ENCODE peak calls at places on chromosomes 1 and 21, in four cellular contexts. A is tibial artery, T is H9, J is AG04450. N is an unnamed sample.

GRCh38 chr21:43335119-43335518 is 91.8 kb downstream of the SIK1 start:
- DNase-seq in A (no peak), J (no peak), T (no peak), N (no peak)

GRCh38 chr1:186059311-186059710 is 315.7 kb downstream of the TPR start:
- DNase-seq in A (no peak), J (no peak), T (no peak), N (no peak)

GRCh38 chr21:46097826-46098286 is at the start of gene COL6A2:
- DNase-seq in A (peak; percentile 88), J (no peak), T (peak; percentile 78), N (no peak)

GRCh38 chr1:2468540-2468939 is 7.5 kb upstream of the PLCH2 start:
- DNase-seq in J (no peak), T (no peak), A (no peak), N (no peak)

GRCh38 chr1:23525558-23526174 is 5.4 kb downstream of the E2F2 start:
- DNase-seq in T (no peak), A (no peak), J (no peak), N (no peak)

GRCh38 chr1:207861442-207862177 is 49.3 kb downstream of the CD34 start:
- DNase-seq in J (no peak), A (no peak), T (no peak), N (no peak)

GRCh38 chr1:33119050-33119449 is 38.1 kb downstream of the AZIN2 start:
- DNase-seq in J (no peak), T (no peak), A (no peak), N (no peak)

GRCh38 chr1:71464016-71464415 is 383.2 kb upstream of the ZRANB2 start:
- DNase-seq in A (no peak), T (no peak), J (no peak), N (no peak)

GRCh38 chr1:168135116-168135981 is 1.4 kb downstream of the GPR161 start:
- DNase-seq in A (no peak), J (no peak), T (peak; percentile 39), N (no peak)

GRCh38 chr1:27397749-27398148 is 5.3 kb downstream of the GPR3 start:
- DNase-seq in A (no peak), J (no peak), T (no peak), N (no peak)

GRCh38 chr1:67861856-67862516 is 28.7 kb upstream of the GNG12 start:
- DNase-seq in T (no peak), J (no peak), A (no peak), N (no peak)

GRCh38 chr1:53326598-53327182 is 1.2 kb downstream of the LRP8 start:
- DNase-seq in A (no peak), J (no peak), T (peak; percentile 49), N (no peak)

GRCh38 chr1:100860397-100860991 is 34.1 kb downstream of the EXTL2 start:
- DNase-seq in A (no peak), J (no peak), T (no peak), N (no peak)

GRCh38 chr1:206898089-206898908 is 1.1 kb downstream of the IL24 start:
- DNase-seq in A (no peak), T (no peak), J (no peak), N (no peak)

GRCh38 chr1:243842978-243843490 is 7.0 kb downstream of the AKT3 start:
- DNase-seq in A (no peak), J (peak; percentile 55), T (no peak), N (peak; percentile 26)

GRCh38 chr1:233113713-233114028 is 163.3 kb downstream of the NTPCR start:
- DNase-seq in J (no peak), T (no peak), A (no peak), N (no peak)

GRCh38 chr1:28313710-28314510 is 14.9 kb upstream of the MED18 start:
- DNase-seq in J (peak; percentile 24), A (no peak), T (no peak), N (no peak)

GRCh38 chr1:113057006-113057405 is 16.0 kb upstream of the LRIG2 start:
- DNase-seq in A (no peak), T (peak; percentile 51), J (no peak), N (no peak)

GRCh38 chr1:226132731-226133503 is 53.6 kb downstream of the ACBD3 start:
- DNase-seq in J (no peak), A (no peak), T (no peak), N (no peak)

GRCh38 chr1:148166558-148167492 is 14.7 kb upstream of the NBPF11 start:
- DNase-seq in A (no peak), T (no peak), J (no peak), N (no peak)

GRCh38 chr21:33127154-33127893 is 57.4 kb downstream of the OLIG1 start:
- DNase-seq in A (no peak), J (peak; percentile 30), T (peak; percentile 79), N (peak; percentile 79)

GRCh38 chr1:201328576-201328975 is 45.3 kb downstream of the PKP1 start:
- DNase-seq in J (no peak), T (no peak), A (no peak), N (no peak)

GRCh38 chr1:226987623-226988336 is 47.7 kb downstream of the COQ8A start:
- DNase-seq in J (no peak), A (no peak), T (no peak), N (no peak)

GRCh38 chr1:44293761-44294315 is 61.2 kb downstream of the ERI3 start:
- DNase-seq in T (no peak), A (no peak), J (no peak), N (no peak)

GRCh38 chr1:218521414-218522169 is 176.5 kb downstream of the TGFB2 start:
- DNase-seq in T (peak; percentile 67), J (no peak), A (peak; percentile 70), N (peak; percentile 1)

GRCh38 chr21:45972353-45972715 is 9.2 kb upstream of the COL6A1 start:
- DNase-seq in J (no peak), T (no peak), A (peak; percentile 75), N (no peak)

GRCh38 chr1:109933856-109934711 is 23.4 kb downstream of the CSF1 start:
- DNase-seq in A (no peak), J (no peak), T (no peak), N (no peak)

GRCh38 chr1:204046346-204046745 is 26.6 kb upstream of the SOX13 start:
- DNase-seq in A (no peak), T (no peak), J (no peak), N (no peak)

GRCh38 chr1:35663434-35663833 is 22.1 kb upstream of the PSMB2 start:
- DNase-seq in T (no peak), A (no peak), J (no peak), N (no peak)

GRCh38 chr21:37531402-37532042 is 164.9 kb downstream of the DYRK1A start:
- DNase-seq in T (no peak), A (peak; percentile 93), J (no peak), N (no peak)

GRCh38 chr1:184860535-184860934 is 105.9 kb upstream of the EDEM3 start:
- DNase-seq in A (no peak), T (no peak), J (no peak), N (no peak)

GRCh38 chr1:181485276-181486097 is 2.2 kb downstream of the CACNA1E start:
- DNase-seq in A (no peak), T (peak; percentile 77), J (no peak), N (peak; percentile 61)

DNA sequence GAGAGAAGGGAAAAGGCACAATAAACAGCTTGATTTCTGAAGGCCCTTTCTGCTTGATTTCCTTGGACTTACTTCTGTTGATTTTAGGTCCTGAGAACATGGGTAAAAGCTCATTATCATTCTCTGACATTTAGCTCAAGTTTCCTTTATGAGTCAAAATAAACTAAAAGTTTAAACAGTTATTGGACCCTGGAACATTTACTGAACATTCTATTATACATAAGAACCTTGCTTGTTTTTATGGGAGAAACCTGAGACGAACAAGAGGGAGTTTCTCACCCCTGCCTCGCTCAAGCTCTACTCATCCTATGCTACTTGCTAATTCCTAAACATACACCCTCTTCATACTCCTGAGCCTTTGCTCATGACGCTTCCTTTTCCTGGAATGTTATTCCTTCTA is 538.3 kb upstream of the PKN2 start:
- DNase-seq in J (no peak), A (no peak), T (no peak), N (no peak)
- H3K27ac ChIP-seq in J (no peak overlapping the region), A (no peak overlapping the region), T (no peak overlapping the region), N (no peak overlapping the region)

DNA sequence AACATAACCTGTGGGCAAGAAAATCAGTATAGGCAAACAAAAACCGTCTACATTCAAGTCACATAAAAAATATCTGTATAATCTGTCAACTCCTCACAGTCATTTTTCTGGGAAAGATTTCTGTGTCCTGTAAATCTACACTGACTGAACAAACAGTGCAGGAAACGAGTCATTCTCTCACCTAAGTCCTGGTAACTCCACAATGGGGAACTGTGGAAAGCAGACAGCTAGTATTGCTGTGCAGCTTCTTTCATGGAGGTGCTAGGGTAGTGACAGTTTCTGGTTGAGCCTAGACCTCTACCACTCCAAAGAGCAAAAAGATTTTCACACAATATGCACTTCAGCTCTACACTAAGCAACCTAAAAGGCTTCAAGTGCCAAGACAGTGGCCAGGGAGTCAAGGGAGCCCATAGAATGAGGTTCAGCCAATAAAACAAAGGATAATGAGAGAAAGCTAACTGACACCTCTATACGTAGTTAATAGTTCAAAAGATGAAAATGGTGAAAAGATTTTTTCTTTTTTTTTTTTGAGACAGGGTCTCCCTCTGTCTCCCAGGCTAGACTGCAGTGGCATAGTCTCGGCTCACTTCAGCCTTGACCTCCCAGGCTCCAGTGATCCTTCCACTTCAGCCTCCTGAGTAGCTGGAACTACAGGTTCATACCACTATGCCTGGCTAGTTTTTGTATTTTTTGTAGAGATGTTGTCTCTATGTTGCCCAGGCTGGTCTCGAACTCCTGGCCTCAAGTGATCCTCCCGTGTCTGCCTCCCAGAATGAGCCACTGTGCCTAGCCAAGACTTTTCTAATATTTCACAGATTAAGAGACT is 5.5 kb downstream of the PTP4A2 start:
- DNase-seq in T (no peak), J (no peak), A (no peak), N (no peak)
- H3K27ac ChIP-seq in T (no peak overlapping the region), J (peak overlapping the region; percentile 34), A (peak overlapping the region; percentile 16), N (peak overlapping the region; percentile 21)

GRCh38 chr1:219697667-219698066 is 84.8 kb upstream of the ZC3H11B start:
- DNase-seq in T (no peak), J (no peak), A (no peak), N (no peak)

GRCh38 chr1:219689774-219690173 is 76.9 kb upstream of the ZC3H11B start:
- DNase-seq in J (no peak), A (no peak), T (no peak), N (no peak)

DNA sequence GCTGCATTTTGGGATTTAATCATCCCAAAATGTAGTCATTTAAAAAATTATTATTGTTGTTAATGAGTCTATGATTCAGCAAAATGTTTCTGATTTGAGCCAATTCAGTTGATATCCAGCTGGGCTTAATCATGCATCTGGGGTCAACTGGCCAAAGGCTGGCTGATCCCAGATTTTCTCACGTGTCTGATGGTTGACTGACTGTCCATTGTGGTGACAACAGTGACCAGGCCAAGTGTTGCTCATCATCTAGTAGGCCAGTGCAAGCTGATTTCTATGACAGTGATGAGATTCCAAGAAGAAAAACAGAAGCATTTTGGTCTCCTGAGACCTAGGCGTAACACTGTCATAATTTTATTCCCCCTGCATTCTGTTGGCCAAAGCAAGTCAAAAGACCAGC is 80.1 kb upstream of the ZC3H11B start:
- DNase-seq in A (no peak), T (no peak), J (no peak), N (no peak)
- H3K27ac ChIP-seq in A (no peak overlapping the region), T (no peak overlapping the region), J (no peak overlapping the region), N (no peak overlapping the region)

DNA sequence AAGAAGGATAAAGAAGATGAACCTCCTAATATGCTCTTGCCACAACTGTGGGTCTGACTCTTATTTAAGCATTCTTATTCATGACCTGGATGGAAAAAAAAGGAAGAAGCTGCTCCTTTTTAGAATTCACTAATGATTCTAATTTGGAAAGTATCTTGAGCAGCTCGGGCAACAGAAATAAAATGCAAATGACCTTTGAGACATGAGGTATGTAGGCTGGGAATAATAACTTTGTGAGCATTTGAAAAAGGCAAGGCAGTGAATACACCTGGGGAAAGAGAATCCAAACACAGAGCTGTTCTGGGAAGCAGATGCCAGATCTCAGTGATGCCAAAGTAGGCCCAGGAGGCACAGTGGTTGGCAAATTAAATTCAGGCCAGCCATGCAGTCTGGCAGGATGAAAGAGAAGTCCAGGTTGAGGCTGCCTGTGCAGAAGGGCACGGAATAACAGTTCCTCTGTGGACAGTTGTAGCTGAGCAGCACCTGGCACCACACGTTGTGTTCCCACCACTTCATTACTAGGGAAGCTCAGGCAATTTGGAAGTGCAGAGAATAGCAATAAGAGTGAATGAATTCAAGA is 320.8 kb upstream of the ST6GALNAC5 start:
- DNase-seq in A (no peak), T (no peak), J (no peak), N (no peak)
- H3K27ac ChIP-seq in A (no peak overlapping the region), T (no peak overlapping the region), J (no peak overlapping the region), N (no peak overlapping the region)

N was measured in caudate nucleus.